ENCODE peak calls at places on chromosomes 1 and 21, in four cellular contexts. One of them, this sample, is unnamed.

GRCh38 chr1:177800386-177801058 is 169.3 kb downstream of the SEC16B start:
- DNase-seq in HS-27A: no peak
- DNase-seq in fibroblast of gingiva: no peak
- DNase-seq in WTC11: no peak
- DNase-seq in this sample: no peak

GRCh38 chr21:42640486-42640885 is 12.9 kb upstream of the PDE9A start:
- DNase-seq in HS-27A: no peak
- DNase-seq in fibroblast of gingiva: no peak
- DNase-seq in WTC11: no peak
- DNase-seq in this sample: no peak

GRCh38 chr1:103191327-103191726 is 83.0 kb upstream of the COL11A1 start:
- DNase-seq in HS-27A: no peak
- DNase-seq in fibroblast of gingiva: no peak
- DNase-seq in WTC11: no peak
- DNase-seq in this sample: no peak

GRCh38 chr21:37207441-37208009 is 59.6 kb downstream of the VPS26C start:
- DNase-seq in HS-27A: no peak
- DNase-seq in fibroblast of gingiva: no peak
- DNase-seq in WTC11: no peak
- DNase-seq in this sample: peak

GRCh38 chr1:206470692-206471414 is 577 bp downstream of the IKBKE start:
- DNase-seq in HS-27A: no peak
- DNase-seq in fibroblast of gingiva: peak
- DNase-seq in WTC11: peak
- DNase-seq in this sample: peak

GRCh38 chr1:198700396-198700795 is 61.6 kb downstream of the PTPRC start:
- DNase-seq in HS-27A: no peak
- DNase-seq in fibroblast of gingiva: no peak
- DNase-seq in WTC11: no peak
- DNase-seq in this sample: no peak

GRCh38 chr1:236516929-236517704 is 6.7 kb upstream of the LGALS8 start:
- DNase-seq in HS-27A: no peak
- DNase-seq in fibroblast of gingiva: peak
- DNase-seq in WTC11: no peak
- DNase-seq in this sample: no peak

GRCh38 chr1:28927442-28928305 is 13.3 kb downstream of the EPB41 start:
- DNase-seq in HS-27A: no peak
- DNase-seq in fibroblast of gingiva: no peak
- DNase-seq in WTC11: no peak
- DNase-seq in this sample: no peak

GRCh38 chr1:150995896-150996295 is 10.8 kb downstream of the MINDY1 start:
- DNase-seq in HS-27A: no peak
- DNase-seq in fibroblast of gingiva: peak
- DNase-seq in WTC11: peak
- DNase-seq in this sample: no peak

GRCh38 chr1:27668121-27668807 is 3.7 kb downstream of the IFI6 start:
- DNase-seq in HS-27A: no peak
- DNase-seq in fibroblast of gingiva: no peak
- DNase-seq in WTC11: no peak
- DNase-seq in this sample: no peak